ENCODE peak calls at places on chromosomes 7 and 10, in four cellular contexts. One of them, this sample, is unnamed.
A peak's percentile ranks its signal among the peaks of the same experiment; 100 is the strongest.

GRCh38 chr7:127290801-127291361 is 38.1 kb upstream of the GRM8 start:
- DNase-seq in heart left ventricle: no peak
- DNase-seq in prostate gland: no peak
- DNase-seq in GM23248: peak; percentile 6
- DNase-seq in this sample: no peak

GRCh38 chr10:73110345-73110849 is at the start of gene NUDT13:
- DNase-seq in GM23248: peak; percentile 88
- DNase-seq in heart left ventricle: peak; percentile 82
- DNase-seq in prostate gland: peak; percentile 78
- DNase-seq in this sample: peak; percentile 68

GRCh38 chr10:125102216-125102615 is 58.1 kb downstream of the CTBP2 start:
- DNase-seq in GM23248: peak; percentile 41
- DNase-seq in heart left ventricle: no peak
- DNase-seq in prostate gland: no peak
- DNase-seq in this sample: no peak

GRCh38 chr10:86343761-86344160 is 22.8 kb downstream of the GRID1 start:
- DNase-seq in GM23248: no peak
- DNase-seq in heart left ventricle: no peak
- DNase-seq in prostate gland: no peak
- DNase-seq in this sample: no peak

GRCh38 chr7:11343136-11343535 is 369.5 kb downstream of the PHF14 start:
- DNase-seq in prostate gland: no peak
- DNase-seq in GM23248: no peak
- DNase-seq in heart left ventricle: no peak
- DNase-seq in this sample: no peak

GRCh38 chr7:140375808-140376730 is 22.3 kb downstream of the SLC37A3 start:
- DNase-seq in heart left ventricle: no peak
- DNase-seq in prostate gland: no peak
- DNase-seq in GM23248: no peak
- DNase-seq in this sample: no peak

GRCh38 chr10:1094112-1095057 is 38.2 kb downstream of the WDR37 start:
- DNase-seq in GM23248: no peak
- DNase-seq in heart left ventricle: no peak
- DNase-seq in prostate gland: no peak
- DNase-seq in this sample: no peak

GRCh38 chr7:41809487-41810257 is 106.8 kb upstream of the INHBA start:
- DNase-seq in heart left ventricle: no peak
- DNase-seq in prostate gland: no peak
- DNase-seq in GM23248: peak; percentile 34
- DNase-seq in this sample: no peak

GRCh38 chr10:70255329-70256299 is 22.4 kb upstream of the PPA1 start:
- DNase-seq in heart left ventricle: no peak
- DNase-seq in GM23248: peak; percentile 15
- DNase-seq in prostate gland: peak; percentile 10
- DNase-seq in this sample: no peak

GRCh38 chr10:110918633-110919348 is at the start of gene BBIP1:
- DNase-seq in heart left ventricle: no peak
- DNase-seq in prostate gland: no peak
- DNase-seq in GM23248: peak; percentile 100
- DNase-seq in this sample: peak; percentile 99

GRCh38 chr10:92901819-92902234 is 53.5 kb downstream of the EXOC6 start:
- DNase-seq in GM23248: no peak
- DNase-seq in heart left ventricle: no peak
- DNase-seq in prostate gland: no peak
- DNase-seq in this sample: no peak

GRCh38 chr7:102197599-102197998 is 89.1 kb upstream of the SH2B2 start:
- DNase-seq in prostate gland: no peak
- DNase-seq in GM23248: no peak
- DNase-seq in heart left ventricle: no peak
- DNase-seq in this sample: no peak

GRCh38 chr10:43944742-43945730 is 296.4 kb upstream of the ZNF32 start:
- DNase-seq in GM23248: no peak
- DNase-seq in prostate gland: no peak
- DNase-seq in heart left ventricle: peak; percentile 10
- DNase-seq in this sample: no peak

GRCh38 chr7:44752822-44753221 is 4.2 kb downstream of the ZMIZ2 start:
- DNase-seq in heart left ventricle: no peak
- DNase-seq in GM23248: no peak
- DNase-seq in prostate gland: no peak
- DNase-seq in this sample: no peak
- H3K4me1 ChIP-seq in heart left ventricle: peaks cover 80% of the 10 kb centered on the region
- H3K4me1 ChIP-seq in GM23248: peaks cover 11% of the 10 kb centered on the region
- H3K4me1 ChIP-seq in prostate gland: peaks cover 12% of the 10 kb centered on the region
- H3K4me1 ChIP-seq in this sample: peaks cover 38% of the 10 kb centered on the region

DNA sequence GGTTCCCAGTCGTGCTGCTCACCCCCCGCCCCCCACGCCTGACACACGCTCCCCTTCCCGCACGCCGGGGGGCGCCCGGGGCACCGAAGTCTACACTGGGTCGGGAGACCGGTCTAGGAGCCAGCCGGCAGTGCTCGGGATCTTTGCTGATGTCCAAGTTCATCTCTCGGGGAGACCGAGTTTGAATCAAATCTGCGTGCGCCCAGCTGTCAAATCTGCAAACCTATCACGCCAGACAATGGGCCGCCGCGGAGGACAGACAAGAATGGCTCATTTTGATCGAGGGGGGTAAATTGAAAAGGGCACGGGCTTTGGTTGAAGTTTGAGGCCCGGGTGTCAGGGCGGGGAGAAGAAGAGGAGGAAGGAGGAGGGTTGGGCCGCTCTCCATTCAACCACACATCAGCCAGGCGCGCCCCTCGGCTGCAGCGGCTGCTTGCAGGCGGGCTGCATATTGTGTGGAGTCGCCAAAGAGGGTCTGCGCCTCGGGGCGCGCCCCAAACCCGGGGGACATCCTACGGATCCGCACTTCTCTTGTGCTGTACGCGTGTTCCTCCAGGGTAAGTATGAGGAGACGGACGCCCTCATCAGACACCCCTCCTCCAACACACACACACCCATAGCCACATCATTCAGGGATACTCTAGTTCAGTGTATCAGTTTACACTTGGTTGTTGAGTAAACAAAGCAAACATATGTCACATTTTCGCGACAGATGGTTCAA is 1.3 kb upstream of the GFRA1 start:
- DNase-seq in heart left ventricle: no peak
- DNase-seq in prostate gland: no peak
- DNase-seq in GM23248: peak; percentile 38
- DNase-seq in this sample: peak; percentile 58
- H3K4me3 ChIP-seq in heart left ventricle: peak overlapping the region; percentile 58
- H3K4me3 ChIP-seq in prostate gland: peak overlapping the region; percentile 23
- H3K4me3 ChIP-seq in GM23248: peak overlapping the region; percentile 76
- H3K4me3 ChIP-seq in this sample: peak overlapping the region; percentile 75

GRCh38 chr7:37945336-37945735 is 24.9 kb downstream of the EPDR1 start:
- DNase-seq in GM23248: no peak
- DNase-seq in heart left ventricle: no peak
- DNase-seq in prostate gland: no peak
- DNase-seq in this sample: no peak
- H3K4me1 ChIP-seq in GM23248: no peaks in the 10 kb centered on the region
- H3K4me1 ChIP-seq in heart left ventricle: peaks cover 52% of the 10 kb centered on the region
- H3K4me1 ChIP-seq in prostate gland: no peaks in the 10 kb centered on the region
- H3K4me1 ChIP-seq in this sample: peaks cover 6% of the 10 kb centered on the region

GRCh38 chr10:77188511-77188910 is 449.1 kb downstream of the KCNMA1 start:
- DNase-seq in heart left ventricle: no peak
- DNase-seq in prostate gland: no peak
- DNase-seq in GM23248: peak; percentile 55
- DNase-seq in this sample: no peak

GRCh38 chr10:77190275-77190674 is 447.3 kb downstream of the KCNMA1 start:
- DNase-seq in GM23248: no peak
- DNase-seq in prostate gland: no peak
- DNase-seq in heart left ventricle: no peak
- DNase-seq in this sample: no peak

GRCh38 chr10:77188000-77188395 is 449.6 kb downstream of the KCNMA1 start:
- DNase-seq in GM23248: no peak
- DNase-seq in prostate gland: no peak
- DNase-seq in heart left ventricle: no peak
- DNase-seq in this sample: no peak

GRCh38 chr10:77187376-77187999 is 450.1 kb downstream of the KCNMA1 start:
- DNase-seq in GM23248: no peak
- DNase-seq in heart left ventricle: no peak
- DNase-seq in prostate gland: no peak
- DNase-seq in this sample: no peak

DNA sequence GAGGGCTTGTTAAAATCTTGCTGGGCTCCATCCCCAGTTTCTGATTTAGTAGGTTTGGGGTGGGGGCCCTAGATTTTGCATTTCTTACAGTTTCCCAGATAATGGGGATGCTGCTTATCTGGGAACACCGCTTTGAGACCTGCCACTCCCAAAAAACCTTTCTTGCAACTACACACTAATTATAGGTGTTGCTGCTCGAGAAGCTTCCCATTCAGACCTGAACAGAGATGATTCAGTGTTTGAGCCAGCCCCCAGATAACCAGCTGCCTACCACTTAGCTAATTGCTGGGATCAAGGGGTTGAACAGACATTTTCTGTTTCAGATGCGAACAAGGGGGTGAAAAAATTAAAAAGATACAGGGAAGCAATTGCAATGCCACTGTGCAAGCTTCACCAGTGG is 448.6 kb downstream of the KCNMA1 start:
- DNase-seq in GM23248: no peak
- DNase-seq in heart left ventricle: no peak
- DNase-seq in prostate gland: no peak
- DNase-seq in this sample: no peak
- H3K4me3 ChIP-seq in GM23248: no peak overlapping the region
- H3K4me3 ChIP-seq in heart left ventricle: no peak overlapping the region
- H3K4me3 ChIP-seq in prostate gland: no peak overlapping the region
- H3K4me3 ChIP-seq in this sample: no peak overlapping the region

DNA sequence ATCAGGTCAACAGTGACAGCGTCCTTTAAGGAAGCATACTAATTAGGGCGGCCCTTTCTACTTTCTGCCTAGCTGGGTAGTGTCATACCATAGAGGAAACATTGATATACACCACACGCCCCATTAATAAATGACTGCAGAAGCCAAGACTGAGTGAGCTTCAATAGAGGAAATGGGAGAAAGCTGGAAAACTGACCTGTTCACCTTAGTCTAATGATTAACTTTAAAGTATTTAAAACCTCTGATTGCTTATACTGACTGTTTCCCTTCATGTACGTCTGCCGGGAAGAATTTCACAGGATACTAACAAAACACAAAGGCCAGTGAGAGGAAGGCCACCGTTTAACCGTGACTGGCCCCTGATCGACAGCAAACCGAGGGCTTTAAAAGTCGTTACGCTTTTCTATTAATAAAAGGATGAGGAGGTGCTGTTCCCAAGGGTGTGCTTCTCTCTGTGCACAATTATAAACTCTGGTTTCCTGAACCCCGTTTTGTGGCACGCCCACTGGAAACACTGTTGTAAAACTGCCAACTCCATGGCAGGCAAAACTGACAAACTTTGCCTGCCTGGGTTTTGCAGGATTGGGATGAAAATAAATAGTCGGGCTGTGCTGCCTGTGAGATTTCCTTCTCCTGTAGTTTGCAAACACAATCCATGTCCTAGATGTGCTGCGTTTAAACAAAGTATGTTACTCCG is 137.6 kb downstream of the NRP1 start:
- DNase-seq in prostate gland: no peak
- DNase-seq in GM23248: no peak
- DNase-seq in heart left ventricle: peak; percentile 50
- DNase-seq in this sample: peak; percentile 32
- H3K4me1 ChIP-seq in prostate gland: peaks cover 7% of the 10 kb centered on the region
- H3K4me1 ChIP-seq in GM23248: peaks cover 29% of the 10 kb centered on the region
- H3K4me1 ChIP-seq in heart left ventricle: peaks cover 47% of the 10 kb centered on the region
- H3K4me1 ChIP-seq in this sample: peaks cover 9% of the 10 kb centered on the region

DNA sequence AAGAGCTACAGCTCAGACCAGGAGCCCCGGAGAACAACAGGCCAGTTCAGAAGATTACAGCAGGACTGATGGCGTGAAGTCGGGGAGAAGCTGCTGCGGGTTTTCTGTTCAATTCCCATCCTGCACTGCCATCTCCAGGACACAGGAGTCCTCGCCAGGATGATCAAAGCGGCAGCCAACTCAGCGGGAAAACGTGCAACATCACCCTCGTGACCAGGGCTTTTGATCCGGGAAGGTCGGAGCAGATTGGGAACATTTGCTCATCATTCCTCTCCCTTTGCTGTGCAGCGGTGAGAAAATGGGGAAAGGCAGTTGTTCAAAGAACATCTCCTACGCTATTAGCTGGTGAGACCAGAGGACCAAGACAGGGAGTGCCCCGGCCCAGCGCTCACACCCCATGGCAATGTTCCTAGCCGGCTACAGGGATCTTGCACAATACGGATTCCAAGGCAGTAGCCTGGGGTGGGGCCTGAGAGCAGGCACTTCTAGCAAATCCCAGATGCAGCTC is 50.4 kb upstream of the FOXK1 start:
- DNase-seq in heart left ventricle: peak; percentile 74
- DNase-seq in prostate gland: peak; percentile 84
- DNase-seq in GM23248: peak; percentile 97
- DNase-seq in this sample: peak; percentile 93
- H3K4me3 ChIP-seq in heart left ventricle: peak overlapping the region; percentile 32
- H3K4me3 ChIP-seq in prostate gland: no peak overlapping the region
- H3K4me3 ChIP-seq in GM23248: peak overlapping the region; percentile 74
- H3K4me3 ChIP-seq in this sample: no peak overlapping the region